ENCODE peak calls at places on chromosomes 13 and 19, in six cellular contexts. Y is omental fat pad, P is NCI-H2081 treated with DMSO at 0.1 percent for 48 hours, M is hippocampal formation, C is GM23338, W is HEK293T. U is an unnamed sample.

GRCh38 chr19:11435833-11436313 is 438 bp downstream of the PRKCSH start:
- DNase-seq in Y (no peak), P (no peak), M (no peak), C (peak; percentile 53), W (no peak), U (no peak)

GRCh38 chr13:81610613-81611012 is 1269.7 kb upstream of the SPRY2 start:
- DNase-seq in Y (no peak), P (no peak), M (no peak), C (peak; percentile 2), W (no peak), U (no peak)

GRCh38 chr13:76969488-76970365 is 21.4 kb downstream of the ACOD1 start:
- DNase-seq in Y (no peak), P (no peak), M (no peak), C (no peak), W (no peak), U (no peak)

GRCh38 chr19:13884726-13885591 is 8.0 kb downstream of the NANOS3 start:
- DNase-seq in Y (no peak), P (no peak), M (no peak), C (no peak), W (no peak), U (no peak)

GRCh38 chr19:34215006-34215665 is 39.2 kb upstream of the GARRE1 start:
- DNase-seq in Y (no peak), P (no peak), M (no peak), C (no peak), W (no peak), U (no peak)

GRCh38 chr19:39154626-39155100 is 29.1 kb downstream of the PAK4 start:
- DNase-seq in Y (no peak), P (no peak), M (no peak), C (peak; percentile 78), W (peak; percentile 24), U (no peak)

GRCh38 chr13:76271728-76272232 is 614.4 kb downstream of the KCTD12 start:
- DNase-seq in Y (no peak), P (no peak), M (no peak), C (no peak), W (no peak), U (no peak)

GRCh38 chr13:110683203-110683883 is 22.6 kb downstream of the CARS2 start:
- DNase-seq in Y (no peak), P (no peak), M (no peak), C (peak; percentile 45), W (no peak), U (peak; percentile 85)

GRCh38 chr19:49149652-49150105 is 5.5 kb downstream of the HRC start:
- DNase-seq in Y (no peak), P (no peak), M (peak; percentile 68), C (peak; percentile 93), W (peak; percentile 68), U (peak; percentile 89)

GRCh38 chr19:18045307-18046013 is 37.5 kb downstream of the ARRDC2 start:
- DNase-seq in Y (no peak), P (no peak), M (no peak), C (no peak), W (no peak), U (no peak)

U was measured in COLO829.